ENCODE peak calls at places on chromosome 13, in six cellular contexts. A is uterus, M is ovary, B is thyroid gland, P is NB4, G is A549. K is an unnamed sample.
A peak's percentile ranks its signal among the peaks of the same experiment; 100 is the strongest.

GRCh38 chr13:39787086-39787487 is 131.6 kb downstream of the COG6 start:
- DNase-seq in M (no peak), P (no peak), G (no peak), A (no peak), B (no peak), K (no peak)

GRCh38 chr13:48976677-48977625 is 1.2 kb downstream of the FNDC3A start:
- DNase-seq in M (no peak), P (peak; percentile 21), B (no peak), A (no peak), G (no peak), K (peak; percentile 80)

GRCh38 chr13:85386424-85386823 is 412.8 kb downstream of the SLITRK6 start:
- DNase-seq in A (no peak), P (no peak), B (no peak), M (no peak), G (no peak), K (no peak)

GRCh38 chr13:113883314-113883811 is 19.5 kb upstream of the GAS6 start:
- DNase-seq in A (no peak), G (no peak), M (no peak), P (no peak), B (no peak), K (peak; percentile 57)

GRCh38 chr13:40982772-40983171 is 36.3 kb downstream of the ELF1 start:
- DNase-seq in B (peak; percentile 50), A (peak; percentile 43), G (no peak), M (peak; percentile 37), P (peak; percentile 90), K (no peak)

GRCh38 chr13:99980201-99981114 is 1.1 kb upstream of the ZIC2 start:
- DNase-seq in G (no peak), P (peak; percentile 96), B (peak; percentile 59), M (peak; percentile 35), A (no peak), K (peak; percentile 77)

GRCh38 chr13:63629591-63629990 is 2213.9 kb upstream of the PCDH20 start:
- DNase-seq in G (no peak), M (no peak), P (no peak), B (peak; percentile 38), A (no peak), K (no peak)

GRCh38 chr13:95791084-95791722 is 114.3 kb downstream of the DNAJC3 start:
- DNase-seq in A (no peak), P (no peak), G (no peak), B (no peak), M (no peak), K (no peak)

GRCh38 chr13:60013166-60013565 is 150.6 kb downstream of the DIAPH3 start:
- DNase-seq in P (no peak), B (no peak), G (no peak), A (no peak), M (no peak), K (no peak)

GRCh38 chr13:109586509-109587346 is 199.7 kb downstream of the IRS2 start:
- DNase-seq in A (no peak), B (no peak), P (no peak), M (no peak), G (peak; percentile 35), K (no peak)

GRCh38 chr13:98451676-98452105 is 125.2 kb downstream of the STK24 start:
- DNase-seq in M (peak; percentile 44), A (peak; percentile 71), G (no peak), B (peak; percentile 70), P (no peak), K (no peak)

GRCh38 chr13:57045816-57046691 is 94.7 kb upstream of the PRR20A start:
- DNase-seq in A (no peak), B (no peak), M (no peak), G (no peak), P (no peak), K (no peak)

GRCh38 chr13:113043931-113044330 is 61.7 kb upstream of the F7 start:
- DNase-seq in A (no peak), G (no peak), B (no peak), M (no peak), P (no peak), K (no peak)

GRCh38 chr13:88031980-88032562 is 360.9 kb downstream of the SLITRK5 start:
- DNase-seq in B (no peak), M (no peak), P (no peak), G (no peak), A (no peak), K (no peak)

GRCh38 chr13:89212186-89212585 is 1541.0 kb downstream of the SLITRK5 start:
- DNase-seq in B (no peak), A (no peak), P (no peak), G (no peak), M (no peak), K (no peak)

GRCh38 chr13:40672310-40673060 is 6.0 kb upstream of the FOXO1 start:
- DNase-seq in M (no peak), P (no peak), G (peak; percentile 43), B (no peak), A (no peak), K (no peak)

GRCh38 chr13:78593652-78594494 is 9.5 kb downstream of the POU4F1 start:
- DNase-seq in A (no peak), M (no peak), G (no peak), P (no peak), B (no peak), K (no peak)

GRCh38 chr13:76350399-76350798 is 535.8 kb downstream of the KCTD12 start:
- DNase-seq in B (no peak), G (no peak), M (no peak), P (no peak), A (no peak), K (no peak)

GRCh38 chr13:114284680-114285079 is 3.3 kb downstream of the UPF3A start:
- DNase-seq in A (no peak), G (no peak), P (no peak), B (no peak), M (no peak), K (no peak)

GRCh38 chr13:99265162-99265822 is 7.1 kb upstream of the GPR18 start:
- DNase-seq in G (no peak), M (no peak), P (no peak), B (no peak), A (no peak), K (no peak)

GRCh38 chr13:37306778-37307544 is 201.5 kb upstream of the CSNK1A1L start:
- DNase-seq in P (no peak), A (no peak), B (no peak), G (no peak), M (no peak), K (no peak)

GRCh38 chr13:27280009-27280646 is 9.5 kb downstream of the RASL11A start:
- DNase-seq in B (no peak), G (no peak), P (peak; percentile 81), M (no peak), A (no peak), K (no peak)

DNA sequence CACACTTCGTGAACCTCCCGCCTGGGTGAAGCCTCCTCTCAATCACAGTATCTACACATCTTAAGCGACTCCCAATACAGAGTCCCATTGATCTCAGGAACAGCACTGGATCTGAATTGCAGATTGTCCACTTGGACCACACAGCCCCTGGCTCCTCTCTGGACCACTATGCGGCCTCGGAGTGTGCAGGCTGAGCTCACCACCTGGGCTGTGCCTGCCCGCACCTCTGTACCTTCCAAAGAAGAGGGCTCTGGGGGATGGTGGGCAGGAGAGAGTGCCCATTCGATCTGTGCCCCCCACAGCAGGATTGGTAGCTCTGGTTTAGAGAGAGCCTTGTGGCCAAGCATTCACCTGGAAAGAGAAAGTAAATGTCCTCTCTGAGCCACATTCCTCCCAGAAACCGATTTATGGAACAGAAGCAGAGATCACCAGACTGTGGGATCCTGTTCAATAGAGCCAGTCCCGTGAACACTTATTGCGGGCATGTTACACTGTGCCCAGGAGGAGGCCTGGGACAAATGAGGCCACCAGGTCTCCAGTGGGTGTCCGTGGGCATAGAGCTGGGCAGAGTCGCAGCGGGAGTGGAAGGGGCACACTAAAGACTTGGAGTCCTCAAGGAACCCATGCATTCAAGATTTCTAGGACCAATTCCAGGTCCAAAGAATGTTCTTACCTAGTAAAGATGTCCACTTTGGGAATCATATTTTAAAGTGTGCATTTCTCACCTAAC is 141.6 kb upstream of the SOX1 start:
- DNase-seq in P (no peak), G (no peak), M (no peak), B (no peak), A (no peak), K (no peak)
- TF ChIP-seq POLR2A in P (no peak), G (no peak), M (no peak), B (no peak), A (no peak), K (no peak)

GRCh38 chr13:80658705-80659104 is 317.8 kb upstream of the SPRY2 start:
- DNase-seq in G (no peak), P (no peak), A (no peak), M (no peak), B (no peak), K (no peak)
- TF ChIP-seq POLR2A in G (no peak), P (no peak), A (no peak), M (no peak), B (no peak), K (no peak)

DNA sequence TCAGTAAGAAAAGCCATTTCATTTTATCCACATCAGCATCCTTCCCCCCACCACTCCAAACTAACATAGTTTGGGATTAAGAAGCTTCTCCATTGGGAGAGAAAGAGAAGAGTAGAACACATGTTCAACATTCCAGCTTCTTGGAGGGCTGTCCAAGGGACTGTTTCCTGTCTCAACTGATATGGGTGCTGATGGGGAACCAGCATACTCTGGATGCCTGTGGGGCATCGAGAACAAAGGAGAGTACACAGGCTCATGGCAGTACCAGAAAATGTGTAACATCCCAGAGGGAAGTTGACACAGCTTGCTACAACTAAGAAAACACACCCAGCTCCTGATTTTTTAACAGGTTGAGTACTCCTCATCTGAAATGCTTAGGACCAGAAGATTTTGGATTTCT is 24.7 kb downstream of the SUCLA2 start:
- DNase-seq in G (no peak), P (no peak), A (no peak), B (no peak), M (no peak), K (no peak)
- TF ChIP-seq POLR2A in G (no peak), P (no peak), A (no peak), B (no peak), M (no peak), K (no peak)

DNA sequence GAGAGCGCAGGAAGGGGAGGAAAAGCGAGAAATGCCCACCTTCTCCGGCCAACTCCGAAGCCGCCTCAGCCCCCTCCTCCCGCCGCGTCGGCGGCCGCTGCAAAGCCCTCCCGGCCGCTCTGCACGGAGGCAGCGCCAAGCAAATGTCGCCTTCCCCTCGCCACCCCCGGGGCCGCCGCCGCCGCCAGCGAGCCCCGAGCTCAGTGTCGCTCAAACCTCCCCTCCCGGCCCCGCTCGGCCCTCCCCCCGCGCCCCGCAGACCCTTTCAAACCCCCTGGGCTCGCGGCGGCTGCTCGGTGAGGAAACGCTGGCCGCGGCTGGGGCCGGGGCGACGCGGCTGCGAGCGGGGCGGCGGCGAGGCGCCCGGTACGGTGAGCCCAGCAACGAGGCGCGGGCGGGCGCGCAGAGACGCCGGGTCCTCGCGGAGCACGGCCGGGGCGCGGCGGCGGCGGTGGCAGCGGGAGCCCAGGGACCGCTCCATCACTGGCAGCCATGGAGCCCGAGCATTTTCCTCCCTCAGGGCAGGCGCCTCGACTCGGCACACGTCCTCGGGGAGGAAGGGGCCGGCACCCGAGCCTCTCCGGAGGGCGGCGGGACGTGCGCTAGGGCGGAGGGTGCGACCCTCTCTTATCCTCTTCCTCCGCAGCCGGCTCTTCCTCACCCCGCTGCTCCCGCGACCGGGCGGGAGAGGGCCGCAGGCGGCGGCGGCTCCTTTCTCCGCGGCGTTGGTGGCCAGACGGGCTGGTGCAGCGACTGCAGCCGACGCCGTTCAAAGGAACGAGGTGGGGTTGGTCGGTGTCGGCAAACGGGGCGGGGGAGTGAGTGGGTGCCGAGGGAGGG is 486 bp upstream of the TSC22D1 start:
- DNase-seq in G (no peak), M (no peak), B (peak; percentile 21), A (peak; percentile 26), P (peak; percentile 56), K (peak; percentile 68)
- TF ChIP-seq POLR2A in G (no peak), M (no peak), B (no peak), A (no peak), P (no peak), K (no peak)

K was measured in suprapubic skin.